ENCODE peak calls at places on chromosomes 5 and 9, in ten cellular contexts. F, E, M, J, V, K, D, L, X and G are unnamed samples. For H3K4me1, the result is how much of the 10 kb centered on the place peaks cover.

GRCh38 chr9:77632652-77633051 is 15.5 kb downstream of the GNA14 start:
- DNase-seq in L (no peak), J (no peak), F (no peak), E (no peak), M (no peak), D (no peak), V (no peak), X (no peak), K (no peak), G (no peak)

GRCh38 chr9:38650564-38650963 is 30.2 kb upstream of the ANKRD18A start:
- DNase-seq in D (no peak), J (no peak), F (no peak), M (no peak), E (no peak), V (no peak), K (no peak), L (no peak), X (no peak), G (no peak)

GRCh38 chr9:99166149-99166548 is 55.6 kb downstream of the ALG2 start:
- DNase-seq in V (no peak), K (no peak), E (no peak), M (no peak), F (no peak), L (no peak), D (no peak), X (no peak), J (no peak), G (no peak)

GRCh38 chr9:89400398-89401116 is 82.3 kb downstream of the SECISBP2 start:
- DNase-seq in J (no peak), K (no peak), D (no peak), M (no peak), E (no peak), L (peak), X (no peak), F (peak), V (no peak), G (no peak)

GRCh38 chr5:167684251-167684650 is 607.2 kb upstream of the WWC1 start:
- DNase-seq in D (no peak), F (no peak), M (peak), E (no peak), J (no peak), V (peak), X (no peak), K (no peak), L (no peak), G (no peak)

GRCh38 chr9:35868972-35869371 is 1.2 kb downstream of the OR13J1 start:
- DNase-seq in K (no peak), J (no peak), L (no peak), X (no peak), M (no peak), F (no peak), D (no peak), V (no peak), E (peak), G (no peak)

GRCh38 chr5:77590347-77590746 is 48.2 kb downstream of the OTP start:
- DNase-seq in D (no peak), V (no peak), E (no peak), M (no peak), J (no peak), F (no peak), K (no peak), X (no peak), L (no peak), G (no peak)

GRCh38 chr9:34204011-34204635 is 25.3 kb downstream of the UBAP1 start:
- DNase-seq in D (no peak), K (no peak), L (no peak), E (no peak), M (no peak), J (no peak), X (no peak), V (peak), F (no peak), G (no peak)

GRCh38 chr5:634191-634590 is 22.1 kb downstream of the CEP72 start:
- DNase-seq in V (no peak), K (no peak), D (no peak), F (no peak), J (no peak), E (no peak), X (no peak), L (no peak), M (no peak), G (no peak)

GRCh38 chr9:137220317-137221094 is 1.5 kb downstream of the RNF208 start:
- DNase-seq in F (no peak), J (no peak), L (no peak), M (no peak), D (no peak), E (no peak), V (no peak), X (no peak), K (no peak), G (no peak)
- H3K4me1 ChIP-seq in F (under half), J (under half), L (under half), M (under half), D (under half), E (under half), V (under half), X (under half), K (under half), G (under half)

GRCh38 chr5:60504342-60504741 is 195.6 kb downstream of the DEPDC1B start:
- DNase-seq in X (no peak), L (no peak), M (no peak), V (no peak), J (no peak), D (no peak), F (no peak), E (no peak), K (no peak), G (no peak)
- H3K27ac ChIP-seq in X (no peak), L (no peak), M (no peak), V (no peak), J (no peak), D (no peak), F (no peak), E (no peak), K (no peak), G (no peak)

GRCh38 chr5:14668247-14668646 is 3.7 kb downstream of the OTULIN start:
- DNase-seq in E (no peak), K (peak), V (no peak), F (no peak), X (no peak), D (no peak), J (no peak), M (no peak), L (no peak), G (no peak)
- H3K4me1 ChIP-seq in E (under half), K (half or more), V (under half), F (half or more), X (half or more), D (under half), J (under half), M (under half), L (half or more), G (half or more)

DNA sequence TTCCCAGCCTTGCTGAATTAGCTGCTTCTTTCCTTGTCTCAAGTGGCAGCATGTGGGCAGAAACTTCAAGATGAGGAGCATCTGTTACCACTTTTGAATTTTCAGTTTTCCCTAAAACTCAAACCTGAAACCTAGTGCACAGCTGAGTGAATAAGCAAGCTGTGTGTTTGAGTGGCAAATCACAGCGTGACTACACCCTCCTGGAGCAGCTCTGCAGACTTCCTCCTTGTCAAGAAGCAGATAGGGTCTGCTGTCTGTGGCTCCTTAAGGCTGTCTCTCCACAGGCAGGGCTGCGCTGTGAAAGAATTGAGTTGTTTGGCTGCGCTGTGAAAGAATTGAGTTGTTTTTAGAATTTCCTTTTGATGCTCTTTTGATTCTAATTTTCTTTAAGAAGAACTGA is 179.7 kb upstream of the HAPLN1 start:
- DNase-seq in V (no peak), K (no peak), M (peak), X (no peak), E (peak), J (no peak), L (no peak), D (no peak), F (no peak), G (no peak)
- H3K27ac ChIP-seq in V (no peak), K (no peak), M (no peak), X (no peak), E (no peak), J (no peak), L (no peak), D (no peak), F (no peak), G (no peak)

DNA sequence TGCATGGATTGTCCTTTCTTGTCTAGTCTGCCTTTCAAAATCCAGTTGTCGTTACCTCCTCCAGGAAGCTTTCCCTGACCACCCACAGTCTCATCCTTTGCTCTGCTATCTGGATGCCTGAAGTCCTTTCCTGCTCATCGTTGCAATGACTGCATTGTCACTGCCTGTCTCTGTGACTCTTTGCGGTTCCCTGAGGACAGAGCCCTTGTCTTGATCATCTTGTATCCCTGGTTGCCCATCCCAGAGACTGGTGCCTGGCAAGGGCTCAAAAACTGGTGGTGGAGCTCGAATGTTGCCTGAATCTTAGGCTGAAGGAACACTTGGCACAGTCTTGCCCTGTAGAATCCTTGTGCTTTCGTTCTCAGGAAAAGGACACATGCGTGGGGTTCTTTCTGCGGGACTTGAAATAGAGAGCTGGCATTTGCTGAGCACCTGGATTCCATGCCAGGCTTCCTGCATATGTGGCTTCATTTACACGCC is 2.4 kb downstream of the NEURL1B start:
- DNase-seq in L (no peak), E (no peak), V (no peak), J (no peak), F (no peak), X (no peak), K (no peak), D (no peak), M (no peak), G (no peak)
- H3K4me1 ChIP-seq in L (half or more), E (under half), V (under half), J (under half), F (under half), X (under half), K (under half), D (under half), M (under half), G (under half)

GRCh38 chr9:116837038-116837998 is 150.2 kb downstream of the TRIM32 start:
- DNase-seq in F (no peak), J (no peak), M (no peak), L (no peak), D (no peak), K (no peak), X (no peak), V (peak), E (peak), G (no peak)
- H3K27ac ChIP-seq in F (no peak), J (no peak), M (no peak), L (no peak), D (no peak), K (no peak), X (no peak), V (peak), E (peak), G (no peak)

GRCh38 chr5:124721336-124721735 is 25.1 kb downstream of the ZNF608 start:
- DNase-seq in L (no peak), E (no peak), D (no peak), X (no peak), F (no peak), M (no peak), K (no peak), V (no peak), J (no peak), G (no peak)

GRCh38 chr5:124719346-124719967 is 27.0 kb downstream of the ZNF608 start:
- DNase-seq in K (no peak), X (no peak), V (no peak), M (no peak), E (no peak), F (no peak), D (no peak), L (no peak), J (peak), G (no peak)

GRCh38 chr5:124718376-124718775 is 28.1 kb downstream of the ZNF608 start:
- DNase-seq in F (no peak), E (no peak), V (peak), D (no peak), K (no peak), L (no peak), M (no peak), J (peak), X (no peak), G (no peak)

GRCh38 chr5:124724357-124725039 is 21.9 kb downstream of the ZNF608 start:
- DNase-seq in D (no peak), F (no peak), M (no peak), E (no peak), K (no peak), V (no peak), X (no peak), L (no peak), J (no peak), G (no peak)

GRCh38 chr5:124720589-124720988 is 25.9 kb downstream of the ZNF608 start:
- DNase-seq in D (no peak), L (no peak), F (no peak), E (no peak), V (no peak), M (no peak), X (no peak), J (peak), K (no peak), G (no peak)
- H3K4me1 ChIP-seq in D (under half), L (under half), F (half or more), E (under half), V (under half), M (under half), X (under half), J (under half), K (under half), G (under half)

GRCh38 chr5:178630475-178630930 is 3.7 kb upstream of the CLK4 start:
- DNase-seq in K (no peak), J (peak), X (no peak), M (peak), E (no peak), L (no peak), V (peak), D (no peak), F (no peak), G (no peak)
- H3K27ac ChIP-seq in K (no peak), J (no peak), X (no peak), M (no peak), E (no peak), L (no peak), V (peak), D (no peak), F (no peak), G (no peak)

GRCh38 chr5:151243127-151243526 is 9.9 kb upstream of the GM2A start:
- DNase-seq in K (no peak), E (no peak), J (no peak), F (no peak), V (no peak), M (no peak), L (no peak), X (no peak), D (no peak), G (no peak)
- H3K4me1 ChIP-seq in K (under half), E (under half), J (under half), F (half or more), V (under half), M (under half), L (under half), X (under half), D (under half), G (under half)

DNA sequence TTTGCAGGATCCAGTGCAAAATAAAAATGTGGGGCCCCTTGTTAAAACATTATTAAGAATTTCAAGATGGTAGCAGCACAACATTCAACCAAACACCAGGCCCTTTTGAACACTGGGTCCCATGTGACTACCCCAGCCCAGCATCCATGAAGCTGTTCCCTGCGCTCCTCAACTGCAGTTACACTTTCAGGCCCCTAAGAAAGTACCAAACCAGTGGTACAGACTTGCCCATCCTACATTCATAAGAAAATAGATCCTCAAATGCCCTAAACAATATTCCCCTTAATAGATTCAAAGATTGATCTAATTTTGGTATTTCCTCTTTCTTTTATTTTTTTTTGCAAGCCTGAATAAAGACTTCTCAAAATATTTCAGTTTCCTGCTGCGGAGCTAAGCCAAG is 201.7 kb downstream of the EFNA5 start:
- DNase-seq in L (no peak), K (no peak), F (no peak), M (no peak), E (no peak), V (no peak), J (no peak), D (no peak), X (no peak), G (no peak)
- H3K27ac ChIP-seq in L (peak), K (no peak), F (no peak), M (peak), E (no peak), V (peak), J (no peak), D (no peak), X (peak), G (no peak)